ENCODE peak calls at places on chromosome 15, in six cellular contexts. R is IMR-90, W is trophoblast cell, Q is neuronal stem cell, T is mesenchymal stem cell, G is H1. D is an unnamed sample.

GRCh38 chr15:64515196-64515595 is 54.8 kb downstream of the ZNF609 start:
- DNase-seq in G (no peak), R (no peak), W (peak; percentile 78), Q (no peak), T (no peak), D (no peak)

GRCh38 chr15:79916424-79916823 is 19.6 kb upstream of the MTHFS start:
- DNase-seq in Q (no peak), R (no peak), G (no peak), W (no peak), T (no peak), D (no peak)

GRCh38 chr15:40241305-40242215 is 2.7 kb downstream of the PAK6 start:
- DNase-seq in Q (no peak), T (no peak), G (no peak), W (no peak), R (no peak), D (no peak)

GRCh38 chr15:84859143-84859542 is 25.3 kb upstream of the SLC28A1 start:
- DNase-seq in W (peak; percentile 77), G (no peak), T (no peak), R (no peak), Q (no peak), D (no peak)

GRCh38 chr15:39404767-39405173 is 176.1 kb upstream of the THBS1 start:
- DNase-seq in W (peak; percentile 98), Q (no peak), T (peak; percentile 96), G (no peak), R (peak; percentile 95), D (no peak)

GRCh38 chr15:82739086-82739485 is 29.4 kb upstream of the AP3B2 start:
- DNase-seq in G (no peak), W (no peak), R (peak; percentile 29), T (no peak), Q (no peak), D (no peak)

GRCh38 chr15:20349774-20350498 is 191.7 kb downstream of the GOLGA6L6 start:
- DNase-seq in T (no peak), Q (no peak), W (no peak), R (no peak), G (no peak), D (peak; percentile 27)

GRCh38 chr15:95134306-95135100 is 903.1 kb downstream of the MCTP2 start:
- DNase-seq in W (no peak), R (peak; percentile 10), G (no peak), Q (no peak), T (peak; percentile 73), D (no peak)

GRCh38 chr15:85179700-85180099 is 198.0 kb downstream of the PDE8A start:
- DNase-seq in Q (no peak), T (no peak), W (no peak), R (no peak), G (no peak), D (no peak)

GRCh38 chr15:90036806-90037509 is 35.8 kb downstream of the ZNF710 start:
- DNase-seq in Q (no peak), G (no peak), R (no peak), T (no peak), W (no peak), D (no peak)

GRCh38 chr15:85865070-85865684 is 70.5 kb upstream of the KLHL25 start:
- DNase-seq in Q (peak; percentile 72), R (peak; percentile 48), W (no peak), G (peak; percentile 79), T (peak; percentile 42), D (peak; percentile 87)

GRCh38 chr15:70806992-70807712 is 43.8 kb upstream of the UACA start:
- DNase-seq in R (peak; percentile 26), G (no peak), Q (no peak), W (no peak), T (no peak), D (no peak)

GRCh38 chr15:58535337-58535736 is 103.5 kb downstream of the LIPC start:
- DNase-seq in G (no peak), T (no peak), W (no peak), Q (no peak), R (no peak), D (no peak)

GRCh38 chr15:31347067-31347975 is 20.7 kb downstream of the KLF13 start:
- DNase-seq in G (no peak), R (no peak), Q (no peak), T (no peak), W (no peak), D (no peak)

GRCh38 chr15:56244237-56244810 is 645 bp upstream of the RFX7 start:
- DNase-seq in G (no peak), T (peak; percentile 77), Q (peak; percentile 71), W (no peak), R (peak; percentile 67), D (peak; percentile 93)

GRCh38 chr15:39543651-39544050 is 37.2 kb upstream of the THBS1 start:
- DNase-seq in Q (no peak), T (no peak), R (no peak), W (no peak), G (peak; percentile 19), D (peak; percentile 70)

GRCh38 chr15:59388670-59389069 is 16.0 kb upstream of the MYO1E start:
- DNase-seq in Q (no peak), R (peak; percentile 70), T (peak; percentile 58), G (no peak), W (no peak), D (no peak)

GRCh38 chr15:90941038-90941437 is 6.0 kb downstream of the UNC45A start:
- DNase-seq in T (no peak), W (no peak), G (no peak), R (no peak), Q (no peak), D (no peak)

GRCh38 chr15:89971592-89971997 is 29.5 kb upstream of the ZNF710 start:
- DNase-seq in W (peak; percentile 67), T (peak; percentile 57), R (peak; percentile 52), G (peak; percentile 49), Q (peak; percentile 41), D (peak; percentile 91)

GRCh38 chr15:63718590-63719035 is 115.1 kb downstream of the HERC1 start:
- DNase-seq in T (peak; percentile 63), G (no peak), W (no peak), R (peak; percentile 84), Q (no peak), D (no peak)

GRCh38 chr15:71599404-71600225 is 210.7 kb upstream of the NR2E3 start:
- DNase-seq in T (no peak), R (no peak), Q (no peak), W (no peak), G (no peak), D (no peak)

GRCh38 chr15:41967506-41968206 is 4.7 kb downstream of the EHD4 start:
- DNase-seq in R (peak; percentile 36), T (peak; percentile 76), Q (no peak), G (no peak), W (peak; percentile 10), D (no peak)

DNA sequence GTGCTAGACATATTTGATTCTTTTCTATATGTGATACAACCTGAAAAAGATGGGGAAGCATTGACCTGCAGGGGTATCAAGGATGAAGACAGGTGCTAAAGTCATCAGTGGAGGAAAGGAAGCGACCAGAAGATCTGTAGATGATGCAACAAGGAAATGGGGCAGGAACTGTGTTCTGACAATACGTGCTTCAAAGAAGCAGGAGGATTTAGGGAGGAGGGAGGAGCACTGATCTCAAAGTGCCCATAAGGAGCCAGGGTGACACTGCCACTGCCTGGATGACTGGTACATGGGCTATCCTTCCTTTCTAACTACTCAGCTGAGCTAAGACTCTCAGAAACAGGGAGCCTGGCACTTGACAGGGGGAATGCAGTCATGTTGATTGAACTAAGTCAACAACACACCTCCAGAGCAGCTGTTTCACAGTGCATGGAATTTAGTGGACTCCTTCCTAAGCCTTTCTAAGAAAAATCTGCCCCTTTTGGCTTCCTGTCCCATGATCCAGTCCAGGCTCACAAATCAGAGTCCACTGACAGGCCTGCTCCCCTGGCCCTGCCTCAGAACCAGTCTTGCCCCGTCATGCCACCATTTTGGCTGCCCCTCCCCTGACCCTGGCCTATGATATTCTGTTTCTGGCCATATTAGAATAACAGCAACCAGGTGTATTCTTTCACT is 12.0 kb downstream of the LYSMD4 start:
- DNase-seq in T (no peak), Q (no peak), R (no peak), W (no peak), G (no peak), D (no peak)
- H3K14ac ChIP-seq in T (no peak overlapping the region), Q (no peak overlapping the region), R (no peak overlapping the region), W (no peak overlapping the region), G (no peak overlapping the region), D (no peak overlapping the region)

DNA sequence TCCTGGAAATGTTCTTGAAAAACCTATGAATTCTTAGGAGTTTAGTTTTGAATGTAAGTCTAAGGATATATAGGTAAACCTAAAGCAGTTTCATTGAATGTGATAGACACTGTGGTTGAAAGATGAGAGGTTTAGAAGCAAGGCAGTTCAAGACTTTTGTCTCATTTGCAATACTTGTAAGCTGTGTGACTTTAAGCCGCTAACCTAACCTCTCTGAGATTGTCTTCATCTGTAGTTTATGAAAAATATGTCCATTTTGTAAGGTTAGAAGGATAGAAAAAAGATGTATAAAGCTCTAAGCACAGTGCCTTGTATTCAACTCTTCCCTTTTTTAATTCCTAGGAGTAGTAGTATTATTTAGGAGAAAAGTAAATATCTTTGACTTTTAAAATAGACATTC is 306.6 kb upstream of the ARRDC4 start:
- DNase-seq in G (no peak), W (no peak), R (no peak), Q (no peak), T (no peak), D (no peak)
- H3K14ac ChIP-seq in G (no peak overlapping the region), W (no peak overlapping the region), R (no peak overlapping the region), Q (no peak overlapping the region), T (no peak overlapping the region), D (no peak overlapping the region)

DNA sequence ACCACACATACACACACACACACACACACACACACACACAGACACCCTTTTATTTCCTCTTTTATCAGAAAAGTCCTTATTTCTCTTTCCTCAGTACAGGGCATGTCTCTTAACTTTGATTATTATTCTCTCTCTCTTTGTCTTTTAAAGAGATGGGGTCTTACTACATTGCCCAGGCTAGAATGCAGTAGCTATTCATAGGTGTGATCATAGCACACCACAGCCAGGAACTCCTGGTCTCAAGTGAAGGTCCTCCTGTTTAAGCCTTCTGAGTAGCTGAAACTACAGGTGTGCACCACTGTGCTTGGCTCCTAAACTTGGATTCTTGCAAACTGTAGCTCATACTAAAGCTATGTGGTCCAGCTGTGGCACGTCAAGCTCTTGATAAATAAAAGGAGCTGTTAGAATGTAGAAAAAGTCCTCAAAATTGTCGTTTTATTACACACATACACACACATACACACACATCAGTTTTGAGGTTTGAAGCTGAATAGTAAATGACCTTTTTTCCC is 7.4 kb downstream of the GOLM2 start:
- DNase-seq in T (no peak), W (no peak), Q (no peak), G (no peak), R (peak; percentile 45), D (no peak)
- H3K14ac ChIP-seq in T (no peak overlapping the region), W (no peak overlapping the region), Q (no peak overlapping the region), G (no peak overlapping the region), R (no peak overlapping the region), D (no peak overlapping the region)

DNA sequence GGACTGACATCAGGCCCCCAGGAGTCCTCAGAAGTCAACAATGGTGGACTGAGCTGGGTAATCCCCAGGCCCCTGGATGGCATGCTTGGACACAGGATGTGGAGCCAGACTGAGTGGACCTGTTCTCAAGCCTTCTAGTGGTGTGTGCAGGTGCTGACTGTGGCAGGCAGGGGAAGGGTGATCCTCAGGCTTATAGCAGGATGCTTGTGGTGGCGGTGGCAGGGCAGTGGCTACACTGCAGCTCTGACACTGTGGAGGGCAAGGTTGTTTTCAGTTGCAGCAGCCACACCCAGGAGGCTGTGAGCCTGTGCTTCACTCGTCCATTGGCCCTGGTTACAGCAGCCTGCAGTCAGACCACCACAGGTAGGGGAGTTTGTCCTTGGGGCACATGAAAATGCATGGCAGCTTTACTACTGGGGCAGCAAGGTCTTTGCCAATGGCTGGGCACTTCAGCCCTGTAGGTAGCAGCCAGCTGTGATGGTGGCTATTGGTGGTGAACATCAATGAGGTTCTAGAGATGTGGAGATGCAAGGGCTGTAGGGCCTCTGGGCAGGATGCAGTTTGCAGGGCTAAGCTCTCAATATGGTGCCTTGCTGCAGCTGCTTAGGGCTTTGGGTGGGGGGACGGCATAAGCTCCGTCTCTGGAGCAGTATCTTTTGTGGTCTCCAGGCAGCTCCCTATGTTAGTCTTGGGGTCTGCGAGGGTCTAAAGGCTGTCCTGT is 17.5 kb upstream of the MYO5A start:
- DNase-seq in W (no peak), R (no peak), G (no peak), Q (no peak), T (no peak), D (peak; percentile 38)
- H3K14ac ChIP-seq in W (no peak overlapping the region), R (no peak overlapping the region), G (no peak overlapping the region), Q (no peak overlapping the region), T (no peak overlapping the region), D (no peak overlapping the region)

D was measured in H9.